ENCODE peak calls at places on chromosomes 7 and 10, in seven cellular contexts. Y, B, H, S, O, D and F are unnamed samples.

GRCh38 chr7:34133356-34133982 is 228.1 kb downstream of the BMPER start:
- DNase-seq in B (no peak), O (peak; percentile 95), D (no peak), S (no peak), H (peak; percentile 16), Y (no peak), F (no peak)

GRCh38 chr10:14282271-14282670 is 48.5 kb downstream of the FRMD4A start:
- DNase-seq in B (no peak), Y (no peak), H (no peak), D (no peak), S (no peak), O (peak; percentile 44), F (no peak)

GRCh38 chr10:70311698-70312097 is 27.9 kb upstream of the NPFFR1 start:
- DNase-seq in B (peak; percentile 12), O (no peak), S (no peak), H (no peak), D (no peak), Y (no peak), F (no peak)

GRCh38 chr10:28367419-28367818 is 64.6 kb upstream of the MPP7 start:
- DNase-seq in O (no peak), Y (no peak), B (no peak), H (no peak), S (no peak), D (no peak), F (no peak)

GRCh38 chr7:28738384-28738783 is 219.7 kb downstream of the TRIL start:
- DNase-seq in S (no peak), O (peak; percentile 11), D (no peak), B (no peak), Y (peak; percentile 38), H (no peak), F (no peak)

GRCh38 chr7:44147026-44147881 is 6.1 kb upstream of the MYL7 start:
- DNase-seq in Y (peak; percentile 50), B (no peak), D (no peak), H (no peak), O (no peak), S (no peak), F (peak; percentile 76)

GRCh38 chr7:97982647-97983046 is 7.3 kb downstream of the OCM2 start:
- DNase-seq in D (no peak), Y (no peak), O (no peak), B (no peak), H (no peak), S (no peak), F (no peak)

GRCh38 chr7:41391818-41392217 is 311.1 kb downstream of the INHBA start:
- DNase-seq in D (no peak), Y (no peak), O (no peak), S (no peak), H (no peak), B (no peak), F (no peak)

GRCh38 chr7:16084370-16084769 is 337.0 kb downstream of the CRPPA start:
- DNase-seq in D (no peak), H (no peak), Y (no peak), O (peak; percentile 8), B (no peak), S (no peak), F (no peak)

GRCh38 chr10:34356463-34356862 is 458.6 kb downstream of the PARD3 start:
- DNase-seq in O (no peak), D (no peak), B (no peak), H (no peak), S (no peak), Y (no peak), F (no peak)

GRCh38 chr7:158284121-158284520 is 303.5 kb downstream of the PTPRN2 start:
- DNase-seq in S (no peak), B (peak; percentile 58), D (no peak), O (no peak), Y (no peak), H (no peak), F (peak; percentile 45)

GRCh38 chr7:43363429-43363894 is 219.4 kb upstream of the STK17A start:
- DNase-seq in D (no peak), O (no peak), S (no peak), B (no peak), H (no peak), Y (no peak), F (no peak)

GRCh38 chr10:129101232-129101980 is 365.6 kb upstream of the MGMT start:
- DNase-seq in S (no peak), B (no peak), H (no peak), Y (no peak), D (no peak), O (no peak), F (peak; percentile 77)

GRCh38 chr10:121732676-121733445 is 134.6 kb upstream of the FGFR2 start:
- DNase-seq in D (no peak), H (no peak), O (no peak), B (no peak), Y (no peak), S (no peak), F (no peak)

GRCh38 chr7:150368884-150369739 is 490 bp downstream of the REPIN1 start:
- DNase-seq in S (peak; percentile 67), O (peak; percentile 67), D (peak; percentile 46), H (peak; percentile 79), B (peak; percentile 93), Y (peak; percentile 90), F (peak; percentile 39)

GRCh38 chr7:84813376-84813775 is 373.5 kb downstream of the SEMA3D start:
- DNase-seq in B (no peak), O (no peak), Y (no peak), S (no peak), H (no peak), D (no peak), F (no peak)

DNA sequence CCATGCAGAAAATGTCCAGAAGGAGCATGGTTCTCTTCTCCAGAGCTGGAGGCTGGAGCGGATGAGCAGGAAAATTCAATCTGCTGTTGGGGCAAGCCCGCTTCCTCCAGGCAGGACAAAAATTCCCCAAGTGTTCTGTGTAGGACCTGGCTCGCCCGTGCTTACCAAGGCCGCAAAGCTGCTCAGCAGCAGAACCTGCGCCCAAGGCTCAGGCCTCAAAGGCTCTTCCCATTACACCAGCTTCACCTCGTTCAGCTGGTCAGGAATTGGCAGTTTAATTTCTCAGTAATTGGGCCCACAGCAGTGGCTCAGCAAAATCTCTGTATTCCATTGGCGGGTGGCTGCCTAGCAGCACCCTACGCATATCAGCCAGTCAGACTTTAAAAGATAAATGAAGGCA is 5.7 kb downstream of the FZD9 start:
- DNase-seq in D (no peak), Y (no peak), O (no peak), H (no peak), S (no peak), B (no peak), F (no peak)
- TF ChIP-seq POLR2A in D (no peak), Y (no peak), O (no peak), H (no peak), S (no peak), B (no peak), F (no peak)

GRCh38 chr7:47357863-47358262 is 224.0 kb downstream of the TNS3 start:
- DNase-seq in S (peak; percentile 8), B (peak; percentile 19), O (no peak), H (no peak), Y (no peak), D (no peak), F (peak; percentile 56)

GRCh38 chr7:47354831-47355541 is 226.9 kb downstream of the TNS3 start:
- DNase-seq in B (peak; percentile 77), S (peak; percentile 94), O (no peak), Y (peak; percentile 67), D (no peak), H (no peak), F (peak; percentile 81)

GRCh38 chr7:47355684-47356083 is 226.2 kb downstream of the TNS3 start:
- DNase-seq in H (no peak), Y (no peak), B (peak; percentile 32), S (peak; percentile 7), O (no peak), D (no peak), F (peak; percentile 54)

GRCh38 chr7:47357398-47357797 is 224.5 kb downstream of the TNS3 start:
- DNase-seq in S (peak; percentile 30), H (no peak), Y (no peak), D (no peak), O (no peak), B (peak; percentile 27), F (no peak)

DNA sequence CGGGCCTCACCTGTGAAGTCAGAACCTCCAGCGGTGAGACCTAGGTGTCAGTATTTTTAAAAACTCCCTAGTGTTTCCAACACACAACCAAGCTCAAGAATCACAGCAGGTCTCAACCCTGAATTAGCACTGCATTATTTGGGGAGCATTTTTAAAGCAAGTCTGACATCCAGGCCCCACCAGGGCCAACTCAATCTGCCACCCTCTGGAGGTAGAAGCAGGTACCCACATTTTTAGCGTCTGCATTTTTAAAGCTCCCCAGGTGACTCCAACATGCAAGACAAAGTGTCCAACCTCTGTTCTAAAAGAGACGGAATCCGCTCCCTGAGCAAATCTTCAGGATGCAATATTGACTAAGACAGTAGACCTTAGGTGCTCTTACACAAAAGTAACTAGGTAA is 225.7 kb downstream of the TNS3 start:
- DNase-seq in D (no peak), S (no peak), H (no peak), Y (no peak), B (no peak), O (no peak), F (peak; percentile 12)
- TF ChIP-seq CTCF in D (no peak), S (no peak), H (no peak), Y (no peak), B (no peak), O (no peak), F (no peak)

DNA sequence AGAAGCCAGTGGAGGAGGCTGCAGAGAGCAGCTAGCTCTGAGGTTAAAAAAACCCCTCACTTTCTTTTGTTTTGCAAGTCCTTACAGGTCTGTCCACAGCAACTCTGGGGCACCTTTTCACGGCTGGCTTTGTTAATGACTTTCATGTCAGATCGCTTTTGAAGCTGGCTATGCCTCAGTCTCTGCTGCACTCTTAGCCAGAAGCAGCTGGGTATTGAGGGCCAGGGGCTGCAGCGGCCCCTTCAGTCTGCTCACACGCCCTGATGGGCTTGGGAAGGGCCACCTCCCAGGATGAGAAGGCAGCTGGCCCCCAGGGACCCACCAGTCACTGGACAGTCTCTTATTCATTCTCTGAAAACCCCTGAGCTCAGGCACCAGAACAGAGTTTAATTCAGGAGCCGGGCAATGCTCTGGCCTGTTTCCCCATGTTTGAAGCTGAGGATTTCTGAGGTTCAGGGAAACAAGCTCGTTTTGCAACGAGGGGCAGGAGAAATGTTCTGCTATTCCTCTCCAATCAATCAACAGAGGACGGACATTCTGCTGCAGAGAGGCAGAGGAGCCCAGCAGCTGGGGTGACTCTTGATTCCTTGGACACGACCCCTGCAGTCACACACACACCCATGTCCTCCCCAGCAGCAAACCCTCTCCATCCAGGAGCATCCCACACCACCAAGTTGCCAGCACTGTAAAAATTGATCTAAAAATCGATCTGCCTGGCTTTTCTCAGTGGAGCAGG is 31.0 kb downstream of the TRIM8 start:
- DNase-seq in D (no peak), O (no peak), S (no peak), H (no peak), B (no peak), Y (no peak), F (peak; percentile 77)
- H3K4me3 ChIP-seq in D (no peak overlapping the region), O (peak overlapping the region; percentile 1), S (no peak overlapping the region), H (no peak overlapping the region), B (no peak overlapping the region), Y (peak overlapping the region; percentile 10), F (no peak overlapping the region)

DNA sequence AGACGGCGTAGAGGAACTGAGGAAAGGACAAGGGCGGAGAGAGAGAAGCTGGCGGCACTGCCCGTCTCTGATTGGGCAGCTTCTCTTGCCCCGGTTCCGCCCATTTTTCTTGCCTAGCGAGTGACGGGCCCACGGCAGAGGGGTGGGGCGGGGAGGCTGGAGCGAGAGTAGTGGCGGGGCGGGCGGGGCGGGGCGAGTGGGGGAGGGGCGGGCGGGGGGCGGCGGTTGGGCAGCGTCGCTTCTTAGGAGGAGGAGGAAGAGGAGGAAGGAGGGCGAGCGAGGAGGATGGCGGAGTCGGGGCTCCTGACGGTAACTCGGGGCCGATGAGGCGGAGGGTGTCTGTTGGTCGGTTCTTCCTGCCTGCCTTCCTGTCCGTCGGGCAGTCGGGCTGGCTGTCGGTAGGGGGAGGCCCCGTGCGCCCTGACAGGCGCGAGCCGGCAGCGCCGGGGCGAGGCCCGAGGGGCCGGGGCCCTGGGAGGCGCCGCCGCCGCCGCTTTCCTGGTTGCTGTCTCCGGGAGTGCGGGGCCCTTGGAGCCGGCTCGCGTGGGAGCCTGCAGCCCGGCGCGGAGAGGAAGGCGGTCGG is at the start of gene SHOC2:
- DNase-seq in Y (peak; percentile 100), O (no peak), B (peak; percentile 100), S (peak; percentile 99), H (peak; percentile 55), D (peak; percentile 99), F (no peak)
- TF ChIP-seq POLR2A in Y (no peak), O (peak; percentile 73), B (no peak), S (peak; percentile 57), H (peak; percentile 92), D (peak; percentile 90), F (no peak)